ENCODE peak calls at places on chromosomes 11 and 22, in ten cellular contexts. L is Panc1; Z is CD8-positive, alpha-beta memory T cell; H is tibial nerve; O is CD4-positive, CD25-positive, alpha-beta regulatory T cell; J is right cardiac atrium; M is DND-41; G is keratinocyte; F is PC-9; B is NT2/D1. X is an unnamed sample. For H3K9me3, the result is how much of the 10 kb centered on the place peaks cover.

GRCh38 chr11:20647976-20648565 is 21.3 kb upstream of the NELL1 start:
- DNase-seq in Z (peak), O (peak), G (peak), L (peak), J (no peak), M (peak), H (peak), B (no peak), F (peak), X (peak)

GRCh38 chr22:43288807-43289417 is 54.3 kb downstream of the SCUBE1 start:
- DNase-seq in Z (no peak), G (no peak), O (no peak), M (no peak), L (no peak), J (no peak), B (no peak), F (no peak), H (no peak), X (no peak)

GRCh38 chr11:102400603-102401002 is 52.0 kb downstream of the TMEM123 start:
- DNase-seq in H (no peak), J (no peak), Z (no peak), G (no peak), O (no peak), L (no peak), F (no peak), M (no peak), B (no peak), X (no peak)

GRCh38 chr22:43777204-43777671 is 34.9 kb downstream of the EFCAB6 start:
- DNase-seq in B (no peak), F (peak), O (no peak), H (no peak), G (peak), Z (no peak), L (no peak), J (no peak), M (no peak), X (no peak)

GRCh38 chr11:76524461-76524860 is 79.6 kb downstream of the EMSY start:
- DNase-seq in L (no peak), J (no peak), Z (no peak), M (no peak), O (no peak), G (peak), H (no peak), F (peak), B (no peak), X (no peak)

GRCh38 chr22:42307806-42308563 is 37.5 kb upstream of the TCF20 start:
- DNase-seq in L (no peak), F (no peak), B (no peak), J (no peak), O (no peak), M (no peak), H (no peak), Z (no peak), G (no peak), X (no peak)

GRCh38 chr11:95711162-95711944 is 78.2 kb downstream of the FAM76B start:
- DNase-seq in G (no peak), L (no peak), F (no peak), B (no peak), J (no peak), O (peak), Z (no peak), M (no peak), H (no peak), X (no peak)

GRCh38 chr22:30325065-30325720 is 1.5 kb downstream of the TBC1D10A start:
- DNase-seq in Z (no peak), L (no peak), M (no peak), H (no peak), G (peak), O (no peak), J (no peak), F (peak), B (no peak), X (no peak)

GRCh38 chr11:109939176-109939810 is 153.9 kb upstream of the ZC3H12C start:
- DNase-seq in B (peak), M (no peak), F (peak), O (peak), Z (no peak), L (peak), J (no peak), G (peak), H (no peak), X (no peak)

GRCh38 chr22:35349704-35350538 is 31.0 kb upstream of the HMOX1 start:
- DNase-seq in G (no peak), L (no peak), O (no peak), F (no peak), J (peak), Z (no peak), M (peak), H (no peak), B (no peak), X (no peak)

GRCh38 chr22:48705917-48706605 is 1121.6 kb downstream of the BRD1 start:
- DNase-seq in F (no peak), L (no peak), J (peak), Z (no peak), O (no peak), M (no peak), B (no peak), H (no peak), G (no peak), X (no peak)
- H3K9me3 ChIP-seq in F (under half), L (under half), J (under half), Z (under half), O (under half), M (under half), B (under half), H (under half), G (under half), X (under half)

GRCh38 chr22:47587361-47587760 is 824.9 kb downstream of the TBC1D22A start:
- DNase-seq in J (no peak), G (no peak), L (no peak), H (no peak), F (no peak), M (no peak), O (no peak), B (no peak), Z (no peak), X (no peak)
- H3K9me3 ChIP-seq in J (under half), G (under half), L (under half), H (under half), F (under half), M (under half), O (under half), B (under half), Z (under half), X (under half)

DNA sequence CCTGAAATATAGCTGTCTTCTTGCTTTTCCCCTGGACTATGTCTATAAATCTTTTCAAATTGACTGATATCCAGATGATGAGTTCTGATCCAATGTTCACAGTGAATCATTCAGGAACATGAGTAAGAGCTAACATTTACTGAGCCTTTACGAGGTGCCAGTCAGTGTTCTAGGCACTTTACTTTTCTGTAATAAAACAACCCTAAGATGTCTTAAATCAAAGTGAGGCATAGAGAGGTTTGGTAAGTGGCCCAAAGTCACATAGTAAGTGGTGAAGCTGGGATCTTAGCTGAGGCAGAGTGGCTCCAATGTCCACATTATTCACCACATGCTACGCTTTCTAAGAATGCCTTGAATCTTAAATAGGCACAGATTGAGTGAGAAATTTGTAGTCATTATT is 79.9 kb upstream of the OR4C15 start:
- DNase-seq in J (no peak), O (no peak), H (no peak), B (no peak), L (no peak), G (no peak), M (no peak), Z (no peak), F (no peak), X (no peak)
- H3K9me3 ChIP-seq in J (under half), O (under half), H (under half), B (under half), L (under half), G (under half), M (under half), Z (under half), F (under half), X (under half)

GRCh38 chr22:48088926-48089536 is 1326.6 kb downstream of the TBC1D22A start:
- DNase-seq in J (no peak), G (no peak), F (no peak), M (no peak), O (no peak), B (no peak), Z (no peak), H (no peak), L (no peak), X (no peak)
- H3K9me3 ChIP-seq in J (under half), G (under half), F (under half), M (under half), O (under half), B (under half), Z (under half), H (under half), L (under half), X (under half)

GRCh38 chr11:2645779-2646118 is 54.0 kb downstream of the KCNQ1OT1 start:
- DNase-seq in M (no peak), B (no peak), Z (no peak), L (no peak), F (no peak), H (no peak), O (no peak), J (no peak), G (no peak), X (no peak)

GRCh38 chr11:2647953-2648352 is 51.8 kb downstream of the KCNQ1OT1 start:
- DNase-seq in L (no peak), O (no peak), B (no peak), G (no peak), M (no peak), Z (no peak), F (no peak), J (no peak), H (no peak), X (no peak)

GRCh38 chr11:2649400-2649799 is 50.4 kb downstream of the KCNQ1OT1 start:
- DNase-seq in O (no peak), L (no peak), H (no peak), B (no peak), M (no peak), F (no peak), J (no peak), G (no peak), Z (no peak), X (no peak)

GRCh38 chr11:2644844-2645778 is 54.7 kb downstream of the KCNQ1OT1 start:
- DNase-seq in O (no peak), L (no peak), Z (no peak), M (no peak), H (no peak), J (no peak), B (no peak), G (no peak), F (no peak), X (no peak)

GRCh38 chr11:2647167-2647566 is 52.6 kb downstream of the KCNQ1OT1 start:
- DNase-seq in Z (no peak), B (no peak), L (no peak), F (no peak), H (no peak), G (no peak), M (no peak), O (no peak), J (no peak), X (no peak)
- H3K9me3 ChIP-seq in Z (under half), B (half or more), L (half or more), F (half or more), H (half or more), G (under half), M (under half), O (under half), J (under half), X (under half)

GRCh38 chr22:47610766-47611165 is 848.3 kb downstream of the TBC1D22A start:
- DNase-seq in H (no peak), Z (no peak), O (no peak), J (no peak), F (no peak), M (no peak), G (no peak), L (no peak), B (no peak), X (no peak)
- H3K9me3 ChIP-seq in H (under half), Z (under half), O (under half), J (under half), F (under half), M (under half), G (under half), L (under half), B (under half), X (under half)

DNA sequence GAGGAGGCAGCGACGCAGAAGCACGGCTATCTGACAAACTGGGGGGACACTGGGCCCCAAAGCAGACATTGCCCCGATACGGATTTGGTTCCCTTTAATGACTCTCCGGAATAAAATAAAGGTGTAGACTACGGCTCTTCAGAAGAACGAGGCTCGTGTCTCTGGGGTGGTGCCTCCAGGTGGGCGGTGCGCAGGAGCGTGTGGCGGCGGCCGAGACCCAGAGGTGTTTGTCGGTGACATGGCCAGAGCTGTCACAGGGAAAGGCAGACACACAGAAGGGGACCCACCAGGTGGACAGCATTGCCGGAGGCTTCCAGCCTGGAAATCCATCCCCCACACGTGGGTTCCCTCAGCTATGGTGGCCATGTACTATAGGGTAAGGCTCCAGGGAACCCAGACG is 366.0 kb downstream of the BRD1 start:
- DNase-seq in L (no peak), M (no peak), G (no peak), B (no peak), J (no peak), Z (no peak), F (no peak), O (no peak), H (no peak), X (no peak)
- H3K9me3 ChIP-seq in L (under half), M (under half), G (under half), B (under half), J (under half), Z (under half), F (under half), O (under half), H (under half), X (under half)

DNA sequence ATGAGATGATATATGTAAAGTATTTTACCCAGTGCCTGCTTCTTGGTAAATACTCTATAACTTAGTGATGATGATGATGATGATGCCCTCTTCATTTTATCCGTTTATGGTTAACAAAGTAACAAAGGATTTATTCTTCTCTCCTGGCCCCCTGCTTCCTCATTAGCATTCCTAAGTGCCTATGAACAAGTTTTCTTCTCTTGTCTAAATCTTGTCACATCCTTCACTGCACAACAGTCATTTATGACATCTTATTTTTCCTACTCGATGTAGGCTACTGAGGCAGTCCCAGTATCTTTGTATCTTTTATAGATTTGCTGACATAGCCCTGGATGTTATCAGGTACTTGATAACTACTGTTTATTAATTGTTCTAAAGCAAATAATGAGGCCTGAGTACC is 754.4 kb upstream of the ARHGAP42 start:
- DNase-seq in G (no peak), L (no peak), J (no peak), O (no peak), F (no peak), M (no peak), H (no peak), B (no peak), Z (no peak), X (no peak)
- H3K9me3 ChIP-seq in G (under half), L (under half), J (under half), O (under half), F (under half), M (under half), H (under half), B (under half), Z (under half), X (under half)

GRCh38 chr11:92453055-92453454 is 228.4 kb downstream of the FAT3 start:
- DNase-seq in G (no peak), O (peak), J (no peak), F (no peak), L (no peak), Z (no peak), H (no peak), M (no peak), B (no peak), X (no peak)
- H3K9me3 ChIP-seq in G (under half), O (under half), J (under half), F (under half), L (under half), Z (under half), H (under half), M (under half), B (under half), X (under half)